ENCODE peak calls at places on chromosomes 3 and 15, in seven cellular contexts. A is left ventricle myocardium inferior, F is BE2C, V is thoracic aorta, X is prostate gland, B is spleen, K is mesendoderm. Z is an unnamed sample. For H3K4me1 and H3K36me3, the result is how much of the 10 kb centered on the place peaks cover.

GRCh38 chr15:25894371-25894902 is 31.3 kb upstream of the ATP10A start:
- DNase-seq in A (no peak), F (no peak), V (no peak), X (no peak), B (no peak), K (no peak), Z (no peak)

GRCh38 chr3:189001559-189001958 is 170.2 kb upstream of the TPRG1 start:
- DNase-seq in A (no peak), F (no peak), V (no peak), X (no peak), B (no peak), K (peak), Z (no peak)

GRCh38 chr15:71443538-71443937 is 328.3 kb downstream of the THSD4 start:
- DNase-seq in A (peak), F (peak), V (no peak), X (peak), B (no peak), K (peak), Z (no peak)

GRCh38 chr3:53842436-53843194 is 3.6 kb downstream of the CHDH start:
- DNase-seq in A (no peak), F (no peak), V (no peak), X (peak), B (no peak), K (peak), Z (no peak)

GRCh38 chr15:78668987-78669386 is 28.0 kb upstream of the CHRNB4 start:
- DNase-seq in A (no peak), F (peak), V (no peak), X (no peak), B (no peak), K (no peak), Z (no peak)

GRCh38 chr15:77720617-77721016 is 87.9 kb upstream of the LINGO1 start:
- DNase-seq in A (no peak), F (peak), V (no peak), X (no peak), B (no peak), K (no peak), Z (no peak)

GRCh38 chr15:34737379-34737928 is 17.3 kb downstream of the GJD2 start:
- DNase-seq in A (no peak), F (no peak), V (no peak), X (no peak), B (no peak), K (no peak), Z (no peak)

GRCh38 chr3:162165346-162165745 is 668.7 kb downstream of the OTOL1 start:
- DNase-seq in A (no peak), F (no peak), V (no peak), X (no peak), B (no peak), K (no peak), Z (no peak)

GRCh38 chr15:67049351-67050044 is 15.9 kb upstream of the SMAD3 start:
- DNase-seq in A (no peak), F (no peak), V (no peak), X (no peak), B (no peak), K (no peak), Z (no peak)

GRCh38 chr15:83248151-83248851 is 36.2 kb downstream of the BNC1 start:
- DNase-seq in A (no peak), F (peak), V (no peak), X (peak), B (no peak), K (peak), Z (peak)

GRCh38 chr15:31537770-31538592 is 211.3 kb downstream of the KLF13 start:
- DNase-seq in A (no peak), F (no peak), V (no peak), X (no peak), B (no peak), K (no peak), Z (no peak)

GRCh38 chr15:36879568-36880225 is 220.7 kb downstream of the MEIS2 start:
- DNase-seq in A (no peak), F (no peak), V (no peak), X (no peak), B (no peak), K (no peak), Z (no peak)
- H3K4me3 ChIP-seq in A (no peak), F (no peak), V (no peak), X (no peak), B (no peak), K (no peak), Z (no peak)

DNA sequence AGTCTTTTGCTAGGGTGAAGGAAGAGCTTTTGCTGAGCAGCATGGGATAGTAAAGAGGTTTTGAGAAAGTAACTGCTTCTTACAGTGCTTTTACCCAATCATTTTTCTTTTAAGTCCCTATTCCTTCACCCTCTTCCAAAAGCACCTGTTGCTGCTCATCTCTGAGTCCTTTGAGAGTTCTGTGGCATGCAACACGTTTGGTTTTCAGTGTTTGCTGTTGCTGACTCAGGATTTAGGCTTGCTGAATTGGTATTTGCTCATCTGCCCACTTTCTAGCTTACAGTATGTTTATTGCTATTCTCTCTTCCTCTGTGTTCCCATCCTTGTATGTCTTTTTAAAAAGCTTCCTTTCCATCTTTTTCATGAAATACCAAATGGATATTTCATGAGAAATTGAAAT is 55.9 kb upstream of the THRB start:
- DNase-seq in A (no peak), F (no peak), V (no peak), X (no peak), B (no peak), K (peak), Z (no peak)
- H3K4me1 ChIP-seq in A (under half), F (under half), V (under half), X (under half), B (under half), K (under half), Z (under half)

GRCh38 chr3:161055210-161055609 is 49.9 kb downstream of the B3GALNT1 start:
- DNase-seq in A (no peak), F (peak), V (no peak), X (no peak), B (no peak), K (peak), Z (no peak)

GRCh38 chr3:161051856-161052255 is 53.3 kb downstream of the B3GALNT1 start:
- DNase-seq in A (no peak), F (no peak), V (no peak), X (no peak), B (no peak), K (peak), Z (no peak)

DNA sequence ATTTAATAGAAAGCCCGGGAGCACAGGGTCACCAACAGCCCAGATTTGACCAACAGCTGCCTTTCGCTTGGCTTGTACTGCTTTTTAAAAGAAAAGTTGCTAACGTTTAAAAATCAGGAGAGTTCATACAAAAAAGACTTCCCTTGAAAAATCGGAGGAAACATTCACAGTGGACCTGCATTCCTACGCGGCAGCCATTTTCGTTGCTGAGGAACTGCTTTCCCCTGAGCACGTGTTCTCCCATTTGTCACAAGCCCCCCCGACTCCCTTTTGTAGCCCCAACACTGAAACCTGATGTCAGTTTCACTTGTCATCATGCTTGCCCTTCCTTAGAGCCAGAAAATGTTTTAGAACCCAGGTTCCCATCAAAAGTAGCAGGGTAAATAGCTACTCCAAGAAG is 47.6 kb downstream of the B3GALNT1 start:
- DNase-seq in A (no peak), F (no peak), V (no peak), X (no peak), B (no peak), K (no peak), Z (no peak)
- H3K36me3 ChIP-seq in A (under half), F (under half), V (under half), X (under half), B (under half), K (under half), Z (under half)

DNA sequence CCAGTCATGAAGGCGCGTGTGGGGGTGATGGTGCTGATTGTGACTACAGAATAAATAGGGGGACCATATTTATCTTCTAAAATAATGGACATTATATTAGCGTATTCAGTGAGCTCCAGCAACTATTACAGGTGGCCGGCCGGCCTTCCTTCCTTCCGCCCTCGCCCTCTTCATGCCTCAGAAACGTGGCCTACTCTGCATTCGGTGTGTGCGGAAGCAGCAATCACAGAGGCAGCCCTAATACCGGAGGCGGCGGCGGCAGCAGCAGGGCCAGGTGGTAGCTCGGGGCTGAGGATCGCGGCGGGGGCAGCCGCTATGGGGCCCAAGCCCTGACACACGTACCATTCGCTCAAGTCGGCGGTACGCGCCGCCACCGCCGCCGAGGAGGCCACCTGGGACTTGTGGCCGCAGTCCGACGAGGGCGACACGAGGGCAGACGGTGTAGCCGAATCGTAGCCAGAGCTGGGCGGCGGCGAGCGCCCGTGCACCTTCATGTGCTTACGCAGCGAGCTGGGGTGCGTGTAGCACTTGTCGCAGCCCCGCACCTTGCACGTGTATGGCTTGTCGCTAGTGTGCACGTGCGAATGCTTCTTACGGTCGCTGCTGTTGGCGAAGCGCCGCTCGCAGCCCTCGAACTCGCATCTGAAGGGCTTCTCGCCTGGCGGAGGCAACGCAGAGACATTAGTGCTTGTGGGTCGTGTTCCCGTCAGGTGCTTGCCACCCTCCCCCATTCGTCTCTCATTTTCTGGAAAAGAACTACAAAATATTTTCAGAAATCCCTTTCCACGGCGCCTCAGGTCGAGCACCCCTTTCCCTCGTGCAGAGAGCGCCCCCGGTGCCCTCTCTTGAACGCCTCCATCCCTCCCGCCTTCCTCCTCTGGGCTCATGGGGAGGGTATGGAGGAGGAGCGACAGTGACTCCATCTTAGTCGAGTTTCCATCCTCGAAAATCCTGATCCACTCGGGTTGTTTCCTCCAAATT is 15.5 kb downstream of the ZIC4 start:
- DNase-seq in A (no peak), F (no peak), V (no peak), X (no peak), B (peak), K (no peak), Z (no peak)
- H3K4me3 ChIP-seq in A (no peak), F (no peak), V (no peak), X (no peak), B (peak), K (no peak), Z (peak)

DNA sequence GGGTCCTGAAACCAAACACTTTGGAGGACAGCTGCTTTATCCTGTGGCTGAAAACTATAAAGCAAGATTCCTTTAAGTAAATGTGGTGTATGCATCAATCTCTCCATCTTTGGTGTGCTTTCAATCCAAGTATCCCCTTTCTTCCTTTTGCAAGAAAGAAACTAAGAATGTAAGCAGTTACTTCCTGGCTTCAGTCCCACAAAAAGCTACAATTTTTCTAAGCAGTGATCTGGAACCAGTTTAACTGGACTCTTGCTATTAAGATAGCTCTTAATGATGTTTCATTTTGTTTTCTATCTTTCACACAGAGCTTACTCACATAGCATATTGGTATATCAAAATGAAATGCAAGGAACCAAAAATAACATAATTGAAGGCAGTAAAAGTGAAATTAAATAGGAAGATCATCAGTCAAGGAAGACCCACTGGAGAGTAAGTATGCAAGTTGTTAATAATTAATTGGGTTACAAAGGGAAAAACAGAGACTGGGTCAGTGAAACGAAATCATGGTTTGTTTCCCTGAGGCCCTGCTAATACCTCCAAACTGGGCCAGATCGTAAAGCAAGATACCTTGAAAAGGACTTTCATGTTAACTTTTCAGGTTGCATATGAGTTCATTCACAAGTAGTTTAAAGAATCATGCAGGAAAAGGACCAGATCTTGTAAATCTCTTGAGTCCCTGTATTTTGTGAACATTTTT is 41.8 kb downstream of the GPR160 start:
- DNase-seq in A (no peak), F (no peak), V (no peak), X (no peak), B (no peak), K (no peak), Z (no peak)
- H3K4me1 ChIP-seq in A (under half), F (under half), V (under half), X (under half), B (under half), K (under half), Z (under half)

GRCh38 chr3:42556089-42556632 is 25.6 kb downstream of the SEC22C start:
- DNase-seq in A (no peak), F (no peak), V (no peak), X (no peak), B (no peak), K (peak), Z (no peak)
- H3K36me3 ChIP-seq in A (half or more), F (under half), V (under half), X (under half), B (half or more), K (under half), Z (half or more)

GRCh38 chr15:100338971-100339444 is 2.8 kb downstream of the ADAMTS17 start:
- DNase-seq in A (no peak), F (peak), V (no peak), X (peak), B (no peak), K (peak), Z (peak)

GRCh38 chr15:100340721-100341661 is 784 bp downstream of the ADAMTS17 start:
- DNase-seq in A (no peak), F (no peak), V (no peak), X (no peak), B (peak), K (peak), Z (no peak)

GRCh38 chr15:100343251-100343650 is 1.5 kb upstream of the ADAMTS17 start:
- DNase-seq in A (no peak), F (no peak), V (no peak), X (no peak), B (no peak), K (no peak), Z (no peak)

GRCh38 chr15:100339999-100340398 is 1.8 kb downstream of the ADAMTS17 start:
- DNase-seq in A (no peak), F (no peak), V (no peak), X (no peak), B (no peak), K (no peak), Z (no peak)

DNA sequence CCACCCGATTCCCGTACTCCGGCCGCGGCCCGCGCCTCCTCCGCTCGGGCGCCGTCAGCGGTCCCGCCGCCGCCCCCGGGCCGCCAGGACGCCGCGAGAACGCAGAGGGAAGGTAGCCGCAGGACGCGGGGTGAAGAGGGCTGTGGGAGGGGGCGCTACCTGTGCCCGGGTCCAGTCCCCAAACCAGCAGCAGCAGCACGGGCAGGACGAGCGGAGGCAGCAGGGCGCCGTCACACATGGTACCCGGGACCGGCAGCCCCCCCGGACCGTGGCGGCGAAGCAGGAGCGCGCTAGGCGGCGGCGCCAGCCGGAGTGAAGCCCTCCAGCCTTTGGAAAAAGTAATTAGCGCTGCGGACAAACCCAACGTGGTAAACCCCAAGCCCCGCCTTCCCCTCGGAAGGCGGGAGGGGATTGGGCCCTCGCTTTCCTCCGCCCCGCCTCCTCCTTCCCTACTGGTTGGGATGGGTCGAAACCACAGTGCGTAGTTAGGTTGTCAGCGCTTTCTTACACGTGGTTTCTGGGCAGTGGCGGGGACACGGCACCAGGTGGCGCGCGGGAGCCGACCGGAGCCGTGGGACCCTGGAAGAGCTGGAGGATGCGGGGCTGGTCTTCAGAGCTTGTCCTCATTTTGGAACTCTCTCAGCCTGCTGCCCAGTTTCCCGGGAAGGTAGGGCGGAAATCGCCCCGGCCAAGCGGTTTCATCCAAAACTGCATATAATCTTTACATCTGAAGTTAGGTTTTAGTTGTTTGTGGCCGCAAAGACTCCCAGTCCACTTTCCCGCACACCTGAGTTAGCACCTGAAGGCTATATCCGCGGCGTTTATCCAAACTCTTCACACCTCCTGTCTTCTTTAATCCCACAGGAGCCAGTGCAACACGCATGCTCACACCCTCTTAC is at the start of gene ADAMTS17:
- DNase-seq in A (peak), F (peak), V (peak), X (peak), B (peak), K (peak), Z (peak)
- H3K4me3 ChIP-seq in A (peak), F (peak), V (peak), X (peak), B (peak), K (peak), Z (peak)

DNA sequence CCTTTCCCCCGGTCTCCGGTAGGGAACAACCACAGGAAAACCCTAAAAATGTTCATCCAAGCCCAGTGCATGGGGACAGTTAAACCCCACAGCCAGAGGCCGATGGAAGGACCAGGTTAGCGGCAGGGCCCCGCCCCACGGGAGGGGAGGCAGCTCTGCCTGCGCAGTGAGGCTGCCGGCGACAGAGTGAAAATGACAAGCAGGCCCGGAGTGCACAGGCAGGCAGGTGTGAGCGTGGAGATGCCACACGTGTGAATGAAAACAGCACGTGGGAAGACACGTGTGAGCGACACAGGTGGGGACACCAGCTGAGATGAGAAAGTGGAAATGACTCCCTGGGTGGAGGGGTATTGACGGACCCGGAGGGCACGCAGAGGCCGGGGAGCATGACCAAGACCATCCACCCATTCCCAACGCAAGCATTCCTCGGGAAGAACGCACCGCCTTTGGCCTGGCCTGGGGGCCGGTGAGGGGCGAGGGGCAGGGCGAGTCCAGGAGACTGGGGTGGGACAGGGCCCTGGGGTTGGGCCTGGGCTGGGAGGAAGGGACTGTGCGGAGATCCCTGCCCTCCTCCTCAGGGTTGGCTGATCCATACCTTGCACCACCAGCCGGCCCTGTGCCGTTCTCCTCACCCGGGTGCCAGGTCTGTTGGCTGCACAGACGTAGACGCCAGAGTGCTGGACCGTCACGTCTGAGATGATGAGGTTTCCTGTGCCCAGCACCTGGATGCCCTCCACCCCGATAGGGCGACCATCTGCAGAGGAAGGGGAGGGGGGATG is 28.4 kb downstream of the RNU5B-1 start:
- DNase-seq in A (no peak), F (no peak), V (no peak), X (no peak), B (peak), K (no peak), Z (no peak)
- H3K4me1 ChIP-seq in A (under half), F (under half), V (under half), X (under half), B (under half), K (under half), Z (under half)

GRCh38 chr3:52204337-52205073 is 6.5 kb downstream of the ALAS1 start:
- DNase-seq in A (no peak), F (no peak), V (no peak), X (peak), B (peak), K (no peak), Z (no peak)
- H3K36me3 ChIP-seq in A (half or more), F (under half), V (half or more), X (under half), B (half or more), K (under half), Z (half or more)